ENCODE peak calls at places on chromosomes 12 and 14, in nine cellular contexts. J, S, Y, K, U, M, H, B and D are unnamed samples.

GRCh38 chr14:24879661-24880381 is 170.1 kb downstream of the STXBP6 start:
- DNase-seq in U (no peak), B (no peak), H (no peak), M (no peak), J (no peak), K (no peak), Y (no peak), S (no peak), D (no peak)

GRCh38 chr12:132160016-132160415 is 15.8 kb downstream of the NOC4L start:
- DNase-seq in K (no peak), J (no peak), B (no peak), S (no peak), U (no peak), M (no peak), H (no peak), Y (no peak), D (no peak)

GRCh38 chr12:77847060-77847541 is 16.4 kb downstream of the NAV3 start:
- DNase-seq in M (peak; percentile 48), Y (peak; percentile 67), U (no peak), J (no peak), K (peak; percentile 41), H (no peak), B (peak; percentile 64), S (peak; percentile 16), D (no peak)

GRCh38 chr14:89588016-89588415 is 171.0 kb upstream of the FOXN3 start:
- DNase-seq in Y (no peak), B (no peak), H (no peak), K (no peak), J (no peak), M (no peak), U (no peak), S (no peak), D (no peak)

GRCh38 chr12:57008113-57008687 is 1.9 kb upstream of the ZBTB39 start:
- DNase-seq in K (peak; percentile 69), B (peak; percentile 96), J (no peak), M (peak; percentile 73), Y (peak; percentile 76), U (peak; percentile 69), H (peak; percentile 69), S (peak; percentile 83), D (peak; percentile 89)

GRCh38 chr12:27705263-27705662 is 5.4 kb upstream of the MRPS35 start:
- DNase-seq in S (peak; percentile 67), K (no peak), H (no peak), M (no peak), J (no peak), B (no peak), Y (no peak), U (no peak), D (no peak)

GRCh38 chr12:42612258-42612608 is 22.7 kb upstream of the PRICKLE1 start:
- DNase-seq in J (no peak), H (no peak), B (no peak), S (no peak), Y (peak; percentile 58), U (no peak), M (no peak), K (no peak), D (no peak)

GRCh38 chr14:57161583-57161982 is 107.1 kb downstream of the EXOC5 start:
- DNase-seq in K (no peak), Y (no peak), M (no peak), S (no peak), B (no peak), J (no peak), U (no peak), H (no peak), D (no peak)

GRCh38 chr14:38210168-38210567 is 2.5 kb downstream of the SSTR1 start:
- DNase-seq in H (peak; percentile 60), S (no peak), U (peak; percentile 70), B (no peak), M (peak; percentile 58), Y (peak; percentile 93), K (peak; percentile 35), J (no peak), D (no peak)

GRCh38 chr14:48747683-48748082 is 838.5 kb downstream of the RPS29 start:
- DNase-seq in U (no peak), S (no peak), Y (no peak), H (no peak), M (no peak), B (no peak), K (no peak), J (no peak), D (no peak)

GRCh38 chr12:68140576-68140975 is 19.0 kb downstream of the IFNG start:
- DNase-seq in H (no peak), Y (no peak), U (no peak), K (no peak), B (no peak), S (peak; percentile 80), J (no peak), M (no peak), D (no peak)

GRCh38 chr12:4151362-4152121 is 122.0 kb upstream of the CCND2 start:
- DNase-seq in U (no peak), K (no peak), S (no peak), M (no peak), Y (no peak), J (no peak), H (no peak), B (no peak), D (no peak)

GRCh38 chr12:79186506-79186905 is 321.9 kb downstream of the SYT1 start:
- DNase-seq in H (no peak), J (no peak), S (no peak), Y (no peak), U (no peak), M (no peak), K (no peak), B (no peak), D (no peak)

GRCh38 chr12:108717243-108717642 is 14.1 kb downstream of the CORO1C start:
- DNase-seq in S (no peak), M (no peak), H (no peak), K (no peak), U (no peak), B (no peak), J (no peak), Y (no peak), D (no peak)

GRCh38 chr14:33932526-33933292 is 18.2 kb downstream of the EGLN3 start:
- DNase-seq in H (no peak), M (no peak), J (no peak), S (no peak), K (no peak), U (no peak), B (no peak), Y (no peak), D (no peak)

GRCh38 chr12:109832534-109833306 is 478 bp downstream of the TRPV4 start:
- DNase-seq in H (no peak), Y (no peak), S (no peak), M (no peak), U (no peak), J (no peak), K (no peak), B (no peak), D (peak; percentile 82)

GRCh38 chr12:122203968-122204828 is 689 bp downstream of the B3GNT4 start:
- DNase-seq in M (no peak), J (no peak), H (no peak), Y (peak; percentile 15), B (no peak), U (no peak), S (no peak), K (no peak), D (peak; percentile 75)

GRCh38 chr12:113267621-113268020 is 46.4 kb downstream of the TPCN1 start:
- DNase-seq in Y (no peak), S (no peak), M (peak; percentile 43), K (peak; percentile 62), H (no peak), J (no peak), B (no peak), U (no peak), D (no peak)

GRCh38 chr14:68658029-68658509 is 134.8 kb downstream of the ZFP36L1 start:
- DNase-seq in Y (no peak), S (no peak), K (no peak), H (no peak), J (no peak), B (no peak), U (no peak), M (no peak), D (no peak)

GRCh38 chr12:100574262-100575074 is 984 bp downstream of the GAS2L3 start:
- DNase-seq in K (peak; percentile 74), U (peak; percentile 38), J (no peak), M (peak; percentile 78), H (peak; percentile 14), Y (peak; percentile 57), S (peak; percentile 35), B (no peak), D (peak; percentile 73)

GRCh38 chr12:24911284-24911791 is 37.6 kb downstream of the BCAT1 start:
- DNase-seq in J (no peak), Y (peak; percentile 87), U (peak; percentile 80), B (no peak), H (peak; percentile 81), K (no peak), M (no peak), S (peak; percentile 51), D (peak; percentile 83)

GRCh38 chr14:100546051-100546443 is 41.2 kb downstream of the BEGAIN start:
- DNase-seq in M (no peak), U (peak; percentile 86), J (peak; percentile 11), S (no peak), Y (no peak), H (peak; percentile 84), K (no peak), B (no peak), D (no peak)

GRCh38 chr12:111251099-111251498 is 117.8 kb downstream of the PHETA1 start:
- DNase-seq in Y (no peak), U (no peak), H (no peak), B (no peak), J (no peak), S (no peak), K (no peak), M (no peak), D (no peak)

GRCh38 chr12:49028666-49029275 is 10.2 kb upstream of the PRKAG1 start:
- DNase-seq in M (no peak), S (no peak), H (no peak), B (no peak), J (no peak), Y (no peak), K (no peak), U (no peak), D (peak; percentile 48)

GRCh38 chr12:64352181-64352580 is 38.4 kb downstream of the C12orf56 start:
- DNase-seq in M (no peak), K (no peak), J (no peak), B (no peak), U (no peak), S (no peak), H (no peak), Y (no peak), D (no peak)

GRCh38 chr14:102829106-102829505 is 51.9 kb downstream of the TRAF3 start:
- DNase-seq in U (no peak), B (no peak), S (no peak), H (no peak), K (no peak), M (no peak), Y (peak; percentile 24), J (no peak), D (peak; percentile 35)

GRCh38 chr14:58638231-58639205 is 756 bp downstream of the DACT1 start:
- DNase-seq in M (no peak), S (peak; percentile 64), U (peak; percentile 62), J (no peak), Y (peak; percentile 60), H (peak; percentile 46), B (peak; percentile 10), K (peak; percentile 16), D (peak; percentile 85)

GRCh38 chr12:130972589-130972950 is 18.9 kb downstream of the ADGRD1 start:
- DNase-seq in Y (no peak), H (no peak), S (no peak), J (no peak), U (no peak), M (no peak), B (no peak), K (no peak), D (no peak)

GRCh38 chr12:52798003-52798670 is 2.2 kb upstream of the KRT3 start:
- DNase-seq in M (peak; percentile 61), B (no peak), S (no peak), J (no peak), H (peak; percentile 75), U (peak; percentile 73), Y (peak; percentile 26), K (peak; percentile 58), D (peak; percentile 87)

GRCh38 chr12:45182511-45182910 is 33.4 kb upstream of the ANO6 start:
- DNase-seq in B (no peak), Y (peak; percentile 23), H (no peak), S (no peak), U (no peak), M (no peak), J (no peak), K (no peak), D (no peak)

GRCh38 chr14:59154383-59154782 is 34.1 kb upstream of the DAAM1 start:
- DNase-seq in M (no peak), J (no peak), B (no peak), Y (no peak), U (no peak), K (no peak), H (no peak), S (no peak), D (no peak)